ENCODE peak calls at places on chromosomes 11 and 22, in eight cellular contexts. One of them, this sample, is unnamed.

GRCh38 chr22:19708323-19709011 is 5.8 kb upstream of the SEPTIN5 start:
- DNase-seq in uterus: no peak
- DNase-seq in vagina: no peak
- DNase-seq in body of pancreas: no peak
- DNase-seq in HCT116: no peak
- DNase-seq in spleen: peak; percentile 75
- DNase-seq in prostate gland: no peak
- DNase-seq in breast epithelium: no peak
- DNase-seq in this sample: peak; percentile 87

GRCh38 chr22:19815093-19815822 is 39.4 kb downstream of the GNB1L start:
- DNase-seq in body of pancreas: no peak
- DNase-seq in spleen: no peak
- DNase-seq in breast epithelium: no peak
- DNase-seq in uterus: no peak
- DNase-seq in prostate gland: no peak
- DNase-seq in HCT116: no peak
- DNase-seq in vagina: no peak
- DNase-seq in this sample: no peak

GRCh38 chr11:16775604-16776283 is 37.3 kb downstream of the C11orf58 start:
- DNase-seq in spleen: no peak
- DNase-seq in prostate gland: no peak
- DNase-seq in body of pancreas: no peak
- DNase-seq in breast epithelium: no peak
- DNase-seq in vagina: no peak
- DNase-seq in uterus: no peak
- DNase-seq in HCT116: no peak
- DNase-seq in this sample: no peak

GRCh38 chr22:41285820-41286638 is at the start of gene RANGAP1:
- DNase-seq in prostate gland: peak; percentile 98
- DNase-seq in HCT116: peak; percentile 96
- DNase-seq in breast epithelium: peak; percentile 96
- DNase-seq in spleen: peak; percentile 100
- DNase-seq in body of pancreas: peak; percentile 98
- DNase-seq in vagina: peak; percentile 99
- DNase-seq in uterus: peak; percentile 96
- DNase-seq in this sample: peak; percentile 98

GRCh38 chr11:119671048-119671447 is 58.0 kb downstream of the NECTIN1 start:
- DNase-seq in breast epithelium: no peak
- DNase-seq in vagina: no peak
- DNase-seq in HCT116: no peak
- DNase-seq in prostate gland: no peak
- DNase-seq in spleen: no peak
- DNase-seq in uterus: peak; percentile 74
- DNase-seq in body of pancreas: peak; percentile 35
- DNase-seq in this sample: peak; percentile 17

GRCh38 chr11:6357222-6357621 is 33.1 kb upstream of the SMPD1 start:
- DNase-seq in breast epithelium: no peak
- DNase-seq in HCT116: peak; percentile 22
- DNase-seq in body of pancreas: no peak
- DNase-seq in prostate gland: no peak
- DNase-seq in uterus: peak; percentile 90
- DNase-seq in vagina: no peak
- DNase-seq in spleen: no peak
- DNase-seq in this sample: no peak

GRCh38 chr22:49716441-49716840 is 111.2 kb downstream of the BRD1 start:
- DNase-seq in uterus: no peak
- DNase-seq in spleen: peak; percentile 54
- DNase-seq in HCT116: no peak
- DNase-seq in body of pancreas: no peak
- DNase-seq in vagina: no peak
- DNase-seq in prostate gland: no peak
- DNase-seq in breast epithelium: peak; percentile 7
- DNase-seq in this sample: no peak

GRCh38 chr22:19959043-19959586 is 17.5 kb upstream of the TXNRD2 start:
- DNase-seq in HCT116: peak; percentile 65
- DNase-seq in prostate gland: peak; percentile 73
- DNase-seq in body of pancreas: peak; percentile 77
- DNase-seq in vagina: no peak
- DNase-seq in uterus: peak; percentile 82
- DNase-seq in spleen: peak; percentile 80
- DNase-seq in breast epithelium: peak; percentile 76
- DNase-seq in this sample: peak; percentile 96

GRCh38 chr11:8858808-8859207 is 52.2 kb upstream of the AKIP1 start:
- DNase-seq in vagina: no peak
- DNase-seq in body of pancreas: no peak
- DNase-seq in prostate gland: no peak
- DNase-seq in HCT116: no peak
- DNase-seq in breast epithelium: no peak
- DNase-seq in spleen: no peak
- DNase-seq in uterus: no peak
- DNase-seq in this sample: no peak

GRCh38 chr11:72235351-72236057 is 8.5 kb downstream of the PHOX2A start:
- DNase-seq in body of pancreas: no peak
- DNase-seq in spleen: no peak
- DNase-seq in uterus: no peak
- DNase-seq in vagina: no peak
- DNase-seq in breast epithelium: no peak
- DNase-seq in HCT116: no peak
- DNase-seq in prostate gland: no peak
- DNase-seq in this sample: no peak

GRCh38 chr22:45212306-45212709 is 28.4 kb downstream of the KIAA0930 start:
- DNase-seq in body of pancreas: no peak
- DNase-seq in spleen: peak; percentile 79
- DNase-seq in prostate gland: no peak
- DNase-seq in HCT116: no peak
- DNase-seq in vagina: no peak
- DNase-seq in uterus: peak; percentile 73
- DNase-seq in breast epithelium: peak; percentile 64
- DNase-seq in this sample: peak; percentile 83

GRCh38 chr11:33933607-33934006 is 41.7 kb upstream of the LMO2 start:
- DNase-seq in spleen: no peak
- DNase-seq in prostate gland: no peak
- DNase-seq in body of pancreas: no peak
- DNase-seq in breast epithelium: no peak
- DNase-seq in HCT116: no peak
- DNase-seq in vagina: no peak
- DNase-seq in uterus: no peak
- DNase-seq in this sample: no peak

GRCh38 chr11:23112987-23113886 is 253.0 kb upstream of the CCDC179 start:
- DNase-seq in prostate gland: peak; percentile 11
- DNase-seq in breast epithelium: no peak
- DNase-seq in uterus: no peak
- DNase-seq in vagina: no peak
- DNase-seq in spleen: no peak
- DNase-seq in HCT116: no peak
- DNase-seq in body of pancreas: peak; percentile 75
- DNase-seq in this sample: no peak

GRCh38 chr11:100830978-100831732 is 144.1 kb downstream of the ARHGAP42 start:
- DNase-seq in body of pancreas: no peak
- DNase-seq in spleen: no peak
- DNase-seq in prostate gland: no peak
- DNase-seq in uterus: no peak
- DNase-seq in breast epithelium: no peak
- DNase-seq in vagina: no peak
- DNase-seq in HCT116: no peak
- DNase-seq in this sample: peak; percentile 60

GRCh38 chr11:86408845-86409244 is 34.2 kb downstream of the CCDC81 start:
- DNase-seq in uterus: no peak
- DNase-seq in breast epithelium: no peak
- DNase-seq in body of pancreas: no peak
- DNase-seq in prostate gland: no peak
- DNase-seq in spleen: no peak
- DNase-seq in HCT116: no peak
- DNase-seq in vagina: no peak
- DNase-seq in this sample: no peak

GRCh38 chr11:72231396-72232259 is 7.1 kb downstream of the INPPL1 start:
- DNase-seq in HCT116: no peak
- DNase-seq in prostate gland: no peak
- DNase-seq in body of pancreas: no peak
- DNase-seq in breast epithelium: no peak
- DNase-seq in vagina: no peak
- DNase-seq in uterus: no peak
- DNase-seq in spleen: no peak
- DNase-seq in this sample: no peak

GRCh38 chr22:46043816-46044717 is 67.1 kb upstream of the WNT7B start:
- DNase-seq in body of pancreas: peak; percentile 62
- DNase-seq in HCT116: no peak
- DNase-seq in uterus: peak; percentile 63
- DNase-seq in breast epithelium: peak; percentile 78
- DNase-seq in vagina: no peak
- DNase-seq in prostate gland: peak; percentile 82
- DNase-seq in spleen: peak; percentile 82
- DNase-seq in this sample: peak; percentile 60

GRCh38 chr11:65854161-65854592 is 3.8 kb downstream of the CFL1 start:
- DNase-seq in body of pancreas: no peak
- DNase-seq in HCT116: no peak
- DNase-seq in spleen: no peak
- DNase-seq in uterus: no peak
- DNase-seq in vagina: no peak
- DNase-seq in prostate gland: no peak
- DNase-seq in breast epithelium: no peak
- DNase-seq in this sample: no peak

GRCh38 chr22:38106814-38107578 is 3.5 kb downstream of the BAIAP2L2 start:
- DNase-seq in body of pancreas: no peak
- DNase-seq in HCT116: no peak
- DNase-seq in vagina: no peak
- DNase-seq in breast epithelium: no peak
- DNase-seq in spleen: no peak
- DNase-seq in prostate gland: no peak
- DNase-seq in uterus: no peak
- DNase-seq in this sample: no peak

DNA sequence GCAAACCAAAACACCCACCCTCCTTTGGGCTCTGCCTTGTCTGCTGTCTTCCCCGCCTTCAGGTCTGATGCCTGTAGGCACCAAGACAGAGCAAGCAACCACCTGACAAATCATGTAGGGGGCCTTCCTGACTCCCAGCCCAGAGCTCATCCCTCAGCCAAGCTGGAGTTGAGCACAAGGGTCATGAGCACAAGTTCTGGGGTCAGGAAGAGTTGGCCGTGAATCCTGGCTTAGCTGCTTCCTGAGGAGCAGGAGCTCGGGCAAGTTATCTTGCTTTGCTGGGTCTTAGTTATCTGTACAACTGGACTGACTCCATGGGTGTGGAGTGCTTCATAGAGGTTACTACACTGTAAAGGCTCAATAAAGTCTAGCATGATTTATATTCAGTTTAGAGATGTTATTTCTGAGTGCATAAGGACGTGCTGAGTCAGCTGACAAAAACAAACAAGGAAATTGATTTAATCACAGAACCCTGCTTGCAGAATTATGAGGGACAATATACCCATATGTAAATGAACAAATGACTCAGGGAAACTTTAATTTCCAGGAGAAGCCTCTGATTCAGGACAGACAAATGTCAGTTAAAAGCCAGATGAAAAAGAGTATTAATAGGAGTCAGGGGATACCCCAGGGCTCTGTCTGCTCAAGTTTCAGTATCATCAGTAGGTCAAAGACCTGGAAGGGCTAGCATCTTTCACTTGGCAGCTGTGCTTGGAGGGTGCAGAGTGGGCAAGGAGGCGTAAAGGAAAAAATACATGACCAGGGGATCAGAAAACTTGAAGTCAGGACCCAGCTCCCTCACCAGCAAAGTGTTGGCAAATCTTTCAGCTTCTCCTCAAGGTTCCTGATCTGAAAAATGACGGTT is 15.1 kb upstream of the APOA1 start:
- DNase-seq in vagina: no peak
- DNase-seq in spleen: peak; percentile 57
- DNase-seq in uterus: peak; percentile 40
- DNase-seq in breast epithelium: no peak
- DNase-seq in prostate gland: peak; percentile 64
- DNase-seq in HCT116: no peak
- DNase-seq in body of pancreas: no peak
- DNase-seq in this sample: no peak
- TF ChIP-seq POLR2A in vagina: no peak
- TF ChIP-seq POLR2A in spleen: no peak
- TF ChIP-seq POLR2A in uterus: no peak
- TF ChIP-seq POLR2A in breast epithelium: no peak
- TF ChIP-seq POLR2A in prostate gland: no peak
- TF ChIP-seq POLR2A in HCT116: no peak
- TF ChIP-seq POLR2A in body of pancreas: no peak
- TF ChIP-seq POLR2A in this sample: no peak

GRCh38 chr11:11672101-11672500 is 50.3 kb upstream of the GALNT18 start:
- DNase-seq in HCT116: no peak
- DNase-seq in prostate gland: no peak
- DNase-seq in uterus: no peak
- DNase-seq in body of pancreas: no peak
- DNase-seq in breast epithelium: no peak
- DNase-seq in vagina: no peak
- DNase-seq in spleen: no peak
- DNase-seq in this sample: no peak
- H3K27ac ChIP-seq in HCT116: no peak overlapping the region
- H3K27ac ChIP-seq in prostate gland: no peak overlapping the region
- H3K27ac ChIP-seq in uterus: no peak overlapping the region
- H3K27ac ChIP-seq in body of pancreas: no peak overlapping the region
- H3K27ac ChIP-seq in breast epithelium: no peak overlapping the region
- H3K27ac ChIP-seq in vagina: no peak overlapping the region
- H3K27ac ChIP-seq in spleen: no peak overlapping the region
- H3K27ac ChIP-seq in this sample: no peak overlapping the region

DNA sequence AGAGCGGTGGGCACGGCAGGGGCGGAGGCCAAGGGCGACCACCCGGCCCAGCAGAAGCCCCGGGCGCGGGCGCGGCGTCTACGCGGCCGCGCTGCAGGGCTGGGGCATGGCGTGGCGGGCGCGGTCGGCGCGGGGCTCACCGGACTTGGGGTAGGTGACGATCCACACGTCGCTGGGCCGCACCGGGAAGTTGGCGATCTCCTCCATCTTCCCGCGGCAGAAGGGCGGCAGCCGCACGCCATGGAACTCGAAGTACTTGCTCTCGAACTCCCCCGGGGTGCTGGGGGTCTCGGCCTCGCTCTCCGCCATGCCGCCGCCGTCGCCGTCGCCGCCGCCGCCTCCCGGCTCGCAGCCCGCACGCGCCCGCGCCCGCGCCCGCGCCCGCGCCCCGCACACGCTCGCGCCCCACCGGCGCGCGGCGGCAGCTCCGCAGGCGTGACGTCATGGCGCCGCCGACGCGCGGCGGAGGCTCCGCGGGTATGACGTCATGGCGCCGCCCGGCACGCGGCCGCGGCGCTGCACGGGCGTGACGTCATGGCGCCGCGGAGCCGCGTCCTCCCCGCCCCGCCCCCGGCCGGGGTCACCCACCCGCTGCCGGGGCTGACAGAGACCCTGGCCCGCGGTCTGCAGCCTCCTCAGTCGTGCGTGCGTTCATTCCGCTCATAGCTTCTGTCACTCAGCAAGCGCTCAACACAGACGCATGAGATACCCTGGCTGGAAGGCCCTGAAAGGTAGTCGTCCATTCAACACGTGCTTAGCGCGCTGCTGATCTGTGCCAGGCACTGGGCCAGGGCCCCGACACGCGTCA is at the start of gene SULT4A1:
- DNase-seq in breast epithelium: peak; percentile 49
- DNase-seq in HCT116: peak; percentile 19
- DNase-seq in vagina: no peak
- DNase-seq in spleen: peak; percentile 52
- DNase-seq in body of pancreas: no peak
- DNase-seq in uterus: no peak
- DNase-seq in prostate gland: no peak
- DNase-seq in this sample: no peak
- H3K4me3 ChIP-seq in breast epithelium: no peak within 1 kb of the TSS
- H3K4me3 ChIP-seq in HCT116: peak within 1 kb of the TSS; percentile 44
- H3K4me3 ChIP-seq in vagina: no peak within 1 kb of the TSS
- H3K4me3 ChIP-seq in spleen: no peak within 1 kb of the TSS
- H3K4me3 ChIP-seq in body of pancreas: no peak within 1 kb of the TSS
- H3K4me3 ChIP-seq in uterus: no peak within 1 kb of the TSS
- H3K4me3 ChIP-seq in prostate gland: no peak within 1 kb of the TSS
- H3K4me3 ChIP-seq in this sample: no peak within 1 kb of the TSS

GRCh38 chr11:10454902-10455631 is at the start of gene AMPD3:
- DNase-seq in body of pancreas: no peak
- DNase-seq in breast epithelium: no peak
- DNase-seq in spleen: peak; percentile 81
- DNase-seq in uterus: peak; percentile 80
- DNase-seq in vagina: no peak
- DNase-seq in prostate gland: peak; percentile 42
- DNase-seq in HCT116: peak; percentile 85
- DNase-seq in this sample: no peak
- TF ChIP-seq POLR2A in body of pancreas: no peak
- TF ChIP-seq POLR2A in breast epithelium: no peak
- TF ChIP-seq POLR2A in spleen: no peak
- TF ChIP-seq POLR2A in uterus: peak; percentile 26
- TF ChIP-seq POLR2A in vagina: no peak
- TF ChIP-seq POLR2A in prostate gland: peak; percentile 24
- TF ChIP-seq POLR2A in HCT116: no peak
- TF ChIP-seq POLR2A in this sample: no peak